ENCODE peak calls at places on chromosomes 6 and 20, in ten cellular contexts. One of them, this sample, is unnamed.

GRCh38 chr20:9886227-9886626 is 47.4 kb upstream of the PAK5 start:
- DNase-seq in prostate gland: no peak
- DNase-seq in SK-N-SH: no peak
- DNase-seq in transverse colon: no peak
- DNase-seq in stomach: no peak
- DNase-seq in K562: no peak
- DNase-seq in endothelial cell of umbilical vein: no peak
- DNase-seq in HCT116: no peak
- DNase-seq in GM23338: no peak
- DNase-seq in HL-60: no peak
- DNase-seq in this sample: no peak

GRCh38 chr20:23029324-23029723 is 5.8 kb upstream of the SSTR4 start:
- DNase-seq in SK-N-SH: no peak
- DNase-seq in endothelial cell of umbilical vein: no peak
- DNase-seq in K562: no peak
- DNase-seq in GM23338: no peak
- DNase-seq in HCT116: no peak
- DNase-seq in stomach: no peak
- DNase-seq in HL-60: no peak
- DNase-seq in transverse colon: no peak
- DNase-seq in prostate gland: no peak
- DNase-seq in this sample: no peak

GRCh38 chr6:126905917-126906316 is 212.6 kb upstream of the RSPO3 start:
- DNase-seq in stomach: no peak
- DNase-seq in GM23338: no peak
- DNase-seq in HCT116: no peak
- DNase-seq in endothelial cell of umbilical vein: no peak
- DNase-seq in HL-60: no peak
- DNase-seq in SK-N-SH: no peak
- DNase-seq in K562: no peak
- DNase-seq in transverse colon: no peak
- DNase-seq in prostate gland: no peak
- DNase-seq in this sample: no peak

GRCh38 chr6:110875548-110876169 is 1.1 kb downstream of the AMD1 start:
- DNase-seq in prostate gland: peak
- DNase-seq in GM23338: peak
- DNase-seq in stomach: peak
- DNase-seq in endothelial cell of umbilical vein: peak
- DNase-seq in HL-60: no peak
- DNase-seq in HCT116: no peak
- DNase-seq in transverse colon: peak
- DNase-seq in K562: peak
- DNase-seq in SK-N-SH: peak
- DNase-seq in this sample: no peak

GRCh38 chr6:45898941-45899682 is 116.5 kb downstream of the CLIC5 start:
- DNase-seq in HL-60: no peak
- DNase-seq in stomach: no peak
- DNase-seq in HCT116: no peak
- DNase-seq in prostate gland: no peak
- DNase-seq in transverse colon: no peak
- DNase-seq in endothelial cell of umbilical vein: no peak
- DNase-seq in GM23338: peak
- DNase-seq in K562: no peak
- DNase-seq in SK-N-SH: no peak
- DNase-seq in this sample: no peak

GRCh38 chr6:111922454-111923297 is 49.4 kb upstream of the FYN start:
- DNase-seq in HL-60: peak
- DNase-seq in prostate gland: no peak
- DNase-seq in HCT116: no peak
- DNase-seq in SK-N-SH: no peak
- DNase-seq in stomach: no peak
- DNase-seq in transverse colon: no peak
- DNase-seq in endothelial cell of umbilical vein: no peak
- DNase-seq in GM23338: no peak
- DNase-seq in K562: no peak
- DNase-seq in this sample: no peak

GRCh38 chr6:42996513-42996912 is 12.1 kb downstream of the PPP2R5D start:
- DNase-seq in GM23338: no peak
- DNase-seq in HCT116: no peak
- DNase-seq in HL-60: no peak
- DNase-seq in transverse colon: no peak
- DNase-seq in K562: no peak
- DNase-seq in stomach: no peak
- DNase-seq in SK-N-SH: no peak
- DNase-seq in prostate gland: no peak
- DNase-seq in endothelial cell of umbilical vein: no peak
- DNase-seq in this sample: no peak

GRCh38 chr6:161048636-161049035 is 57.1 kb downstream of the MAP3K4 start:
- DNase-seq in transverse colon: no peak
- DNase-seq in SK-N-SH: peak
- DNase-seq in endothelial cell of umbilical vein: no peak
- DNase-seq in GM23338: no peak
- DNase-seq in prostate gland: no peak
- DNase-seq in HL-60: no peak
- DNase-seq in K562: no peak
- DNase-seq in HCT116: no peak
- DNase-seq in stomach: no peak
- DNase-seq in this sample: no peak

GRCh38 chr20:47610247-47610944 is 108.7 kb downstream of the NCOA3 start:
- DNase-seq in GM23338: no peak
- DNase-seq in endothelial cell of umbilical vein: peak
- DNase-seq in SK-N-SH: no peak
- DNase-seq in HCT116: peak
- DNase-seq in K562: peak
- DNase-seq in stomach: peak
- DNase-seq in transverse colon: peak
- DNase-seq in prostate gland: no peak
- DNase-seq in HL-60: peak
- DNase-seq in this sample: no peak

GRCh38 chr20:31695849-31696804 is 26.5 kb downstream of the BCL2L1 start:
- DNase-seq in HL-60: no peak
- DNase-seq in stomach: no peak
- DNase-seq in HCT116: peak
- DNase-seq in transverse colon: peak
- DNase-seq in K562: peak
- DNase-seq in endothelial cell of umbilical vein: peak
- DNase-seq in GM23338: no peak
- DNase-seq in SK-N-SH: no peak
- DNase-seq in prostate gland: no peak
- DNase-seq in this sample: no peak

GRCh38 chr6:131042664-131043063 is 20.4 kb downstream of the EPB41L2 start:
- DNase-seq in K562: no peak
- DNase-seq in HL-60: no peak
- DNase-seq in SK-N-SH: no peak
- DNase-seq in endothelial cell of umbilical vein: no peak
- DNase-seq in stomach: no peak
- DNase-seq in HCT116: no peak
- DNase-seq in transverse colon: no peak
- DNase-seq in GM23338: no peak
- DNase-seq in prostate gland: no peak
- DNase-seq in this sample: no peak

GRCh38 chr20:20204326-20204725 is 152.0 kb downstream of the CFAP61 start:
- DNase-seq in SK-N-SH: peak
- DNase-seq in HL-60: no peak
- DNase-seq in HCT116: no peak
- DNase-seq in prostate gland: no peak
- DNase-seq in K562: no peak
- DNase-seq in stomach: no peak
- DNase-seq in GM23338: no peak
- DNase-seq in transverse colon: no peak
- DNase-seq in endothelial cell of umbilical vein: no peak
- DNase-seq in this sample: no peak

DNA sequence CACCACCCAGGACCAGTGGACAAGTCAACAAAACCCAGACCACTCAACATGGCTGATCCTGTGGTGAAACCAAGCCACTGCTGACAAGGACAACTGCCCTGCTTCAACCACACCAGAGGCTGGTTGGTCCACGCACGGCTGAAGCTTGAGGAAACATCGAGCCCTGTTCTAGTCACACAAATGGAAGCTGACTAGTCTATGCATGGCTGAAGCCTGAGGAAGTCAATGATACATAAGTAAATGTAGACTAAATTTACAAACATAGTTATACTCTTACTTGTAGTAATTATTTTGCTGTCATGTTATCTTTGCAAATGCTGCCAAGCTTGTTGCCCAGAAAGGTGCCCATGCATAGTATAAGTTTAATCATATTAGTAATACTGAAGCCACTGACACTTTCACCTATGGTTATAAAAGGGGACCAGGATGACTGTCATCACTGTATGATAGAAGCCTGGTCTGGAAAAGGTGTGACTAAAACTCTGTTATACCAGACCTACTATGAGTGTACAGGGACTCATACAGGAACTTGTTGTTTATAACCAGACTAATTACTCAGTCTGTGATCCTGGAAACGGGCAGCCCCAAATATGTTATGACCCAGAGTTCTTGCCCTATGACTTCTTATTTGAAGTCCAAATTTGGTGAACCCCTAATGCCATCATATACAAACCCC is 5.6 kb downstream of the IL22RA2 start:
- DNase-seq in stomach: no peak
- DNase-seq in HCT116: no peak
- DNase-seq in GM23338: no peak
- DNase-seq in endothelial cell of umbilical vein: no peak
- DNase-seq in SK-N-SH: no peak
- DNase-seq in transverse colon: no peak
- DNase-seq in K562: no peak
- DNase-seq in HL-60: no peak
- DNase-seq in prostate gland: no peak
- DNase-seq in this sample: no peak
- TF ChIP-seq POLR2AphosphoS5 in stomach: no peak
- TF ChIP-seq POLR2AphosphoS5 in HCT116: no peak
- TF ChIP-seq POLR2AphosphoS5 in GM23338: no peak
- TF ChIP-seq POLR2AphosphoS5 in endothelial cell of umbilical vein: no peak
- TF ChIP-seq POLR2AphosphoS5 in SK-N-SH: no peak
- TF ChIP-seq POLR2AphosphoS5 in transverse colon: no peak
- TF ChIP-seq POLR2AphosphoS5 in K562: no peak
- TF ChIP-seq POLR2AphosphoS5 in HL-60: no peak
- TF ChIP-seq POLR2AphosphoS5 in prostate gland: no peak
- TF ChIP-seq POLR2AphosphoS5 in this sample: no peak

GRCh38 chr6:149922642-149923326 is at the start of gene RAET1G:
- DNase-seq in K562: peak
- DNase-seq in transverse colon: peak
- DNase-seq in prostate gland: peak
- DNase-seq in HL-60: no peak
- DNase-seq in stomach: peak
- DNase-seq in HCT116: peak
- DNase-seq in GM23338: peak
- DNase-seq in endothelial cell of umbilical vein: peak
- DNase-seq in SK-N-SH: peak
- DNase-seq in this sample: peak
- TF ChIP-seq POLR2AphosphoS5 in K562: no peak
- TF ChIP-seq POLR2AphosphoS5 in transverse colon: no peak
- TF ChIP-seq POLR2AphosphoS5 in prostate gland: peak
- TF ChIP-seq POLR2AphosphoS5 in HL-60: no peak
- TF ChIP-seq POLR2AphosphoS5 in stomach: peak
- TF ChIP-seq POLR2AphosphoS5 in HCT116: peak
- TF ChIP-seq POLR2AphosphoS5 in GM23338: no peak
- TF ChIP-seq POLR2AphosphoS5 in endothelial cell of umbilical vein: peak
- TF ChIP-seq POLR2AphosphoS5 in SK-N-SH: no peak
- TF ChIP-seq POLR2AphosphoS5 in this sample: no peak

DNA sequence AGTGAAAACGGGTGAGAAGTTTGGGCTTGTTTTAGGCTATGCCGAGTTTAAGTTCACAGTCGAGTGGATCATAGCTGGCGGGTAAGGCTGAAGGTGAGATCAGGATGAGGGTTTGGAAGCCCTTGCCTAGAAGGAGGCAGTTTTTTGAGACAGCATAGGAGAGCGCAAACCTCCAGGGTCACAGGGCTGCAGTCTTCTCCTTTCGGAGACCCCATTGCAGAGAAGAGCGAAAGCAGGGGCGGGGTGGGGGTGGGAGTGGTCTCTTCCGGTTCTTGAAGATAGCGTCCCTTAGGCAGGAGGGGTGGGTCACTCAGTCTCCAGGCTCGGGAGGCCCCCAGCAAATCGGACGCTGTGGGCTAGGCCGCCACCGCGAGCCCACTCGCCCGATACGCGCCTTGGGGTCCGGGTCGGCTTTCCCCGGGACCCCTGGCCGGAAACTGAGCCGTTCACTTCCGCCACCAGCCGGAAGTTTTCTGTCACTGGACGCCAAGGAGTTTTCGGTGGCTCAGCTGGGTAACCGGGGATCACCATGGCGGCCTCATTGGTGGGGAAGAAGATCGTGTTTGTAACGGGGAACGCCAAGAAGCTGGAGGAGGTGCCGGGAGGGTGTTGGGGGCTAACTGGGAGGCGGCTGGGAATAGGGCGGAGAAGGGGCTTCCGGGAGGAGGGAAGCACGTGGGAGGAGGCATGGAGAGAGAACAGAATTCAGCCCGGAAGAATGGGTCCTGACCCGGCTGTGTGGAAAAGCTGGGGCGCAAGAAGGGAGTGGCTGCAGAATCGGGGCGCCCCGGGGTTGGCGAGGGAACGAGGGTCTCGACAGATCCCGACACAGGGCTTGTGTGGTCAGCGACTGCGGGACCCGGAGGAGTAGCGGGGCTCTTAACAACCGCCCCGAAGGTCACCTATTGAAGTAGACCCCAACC is at the start of gene ITPA:
- DNase-seq in endothelial cell of umbilical vein: peak
- DNase-seq in HL-60: peak
- DNase-seq in SK-N-SH: peak
- DNase-seq in HCT116: no peak
- DNase-seq in prostate gland: peak
- DNase-seq in GM23338: peak
- DNase-seq in K562: peak
- DNase-seq in stomach: peak
- DNase-seq in transverse colon: peak
- DNase-seq in this sample: peak
- TF ChIP-seq POLR2AphosphoS5 in endothelial cell of umbilical vein: peak
- TF ChIP-seq POLR2AphosphoS5 in HL-60: peak
- TF ChIP-seq POLR2AphosphoS5 in SK-N-SH: peak
- TF ChIP-seq POLR2AphosphoS5 in HCT116: peak
- TF ChIP-seq POLR2AphosphoS5 in prostate gland: peak
- TF ChIP-seq POLR2AphosphoS5 in GM23338: peak
- TF ChIP-seq POLR2AphosphoS5 in K562: peak
- TF ChIP-seq POLR2AphosphoS5 in stomach: no peak
- TF ChIP-seq POLR2AphosphoS5 in transverse colon: peak
- TF ChIP-seq POLR2AphosphoS5 in this sample: peak

DNA sequence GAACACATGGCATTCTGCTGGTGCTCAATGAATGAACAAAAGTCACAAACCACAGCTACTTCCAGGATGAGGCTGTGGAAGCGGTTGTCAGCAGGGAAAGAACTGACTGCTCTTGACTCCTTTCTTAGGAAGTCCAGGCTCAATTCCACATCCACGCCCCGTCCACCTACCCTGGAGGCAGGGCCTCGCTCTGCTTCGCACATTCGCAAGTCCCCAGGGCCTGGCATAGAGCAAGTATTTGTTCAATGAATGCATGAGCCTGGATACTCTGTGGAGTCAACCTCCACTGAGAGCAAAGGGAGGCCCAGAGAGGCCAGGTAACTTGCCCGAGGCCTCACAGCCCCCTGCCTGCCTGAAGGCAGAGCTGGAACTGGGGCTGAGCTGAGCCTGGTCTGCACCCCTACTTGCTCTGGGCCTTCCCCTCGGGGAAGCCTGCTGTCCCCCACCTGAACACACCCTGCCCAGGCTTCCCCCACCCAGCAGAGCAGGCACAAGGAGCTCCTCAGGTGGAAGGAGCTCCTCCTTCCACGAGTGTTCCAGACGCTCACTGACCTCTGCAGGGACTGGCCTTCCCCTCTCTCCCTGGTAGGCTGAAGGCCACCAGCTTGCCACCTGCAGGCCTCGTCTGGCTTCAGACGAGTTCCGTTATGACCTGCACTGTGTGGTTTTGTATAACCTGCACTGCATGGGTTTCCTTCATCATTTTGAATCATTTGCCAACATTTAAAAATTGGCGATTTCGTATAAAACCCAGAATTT is 119.3 kb upstream of the PTPN1 start:
- DNase-seq in K562: no peak
- DNase-seq in GM23338: no peak
- DNase-seq in endothelial cell of umbilical vein: no peak
- DNase-seq in stomach: peak
- DNase-seq in prostate gland: no peak
- DNase-seq in HCT116: no peak
- DNase-seq in SK-N-SH: no peak
- DNase-seq in transverse colon: no peak
- DNase-seq in HL-60: no peak
- DNase-seq in this sample: no peak
- TF ChIP-seq POLR2AphosphoS5 in K562: no peak
- TF ChIP-seq POLR2AphosphoS5 in GM23338: no peak
- TF ChIP-seq POLR2AphosphoS5 in endothelial cell of umbilical vein: no peak
- TF ChIP-seq POLR2AphosphoS5 in stomach: no peak
- TF ChIP-seq POLR2AphosphoS5 in prostate gland: no peak
- TF ChIP-seq POLR2AphosphoS5 in HCT116: no peak
- TF ChIP-seq POLR2AphosphoS5 in SK-N-SH: no peak
- TF ChIP-seq POLR2AphosphoS5 in transverse colon: no peak
- TF ChIP-seq POLR2AphosphoS5 in HL-60: no peak
- TF ChIP-seq POLR2AphosphoS5 in this sample: no peak

This sample was measured in GM12892.